ENCODE peak calls at places on chromosomes 16 and 17, in six cellular contexts. W is retinal pigment epithelial cell, X is colonic mucosa, V is fibroblast of pulmonary artery, P is tibial artery, N is BJ. J is an unnamed sample.

GRCh38 chr17:59972778-59973177 is 8.2 kb upstream of the RNFT1 start:
- DNase-seq in N (no peak), P (no peak), W (no peak), X (no peak), V (peak), J (no peak)

GRCh38 chr17:57033296-57033695 is 51.8 kb upstream of the AKAP1 start:
- DNase-seq in P (peak), W (no peak), X (peak), N (no peak), V (no peak), J (no peak)

GRCh38 chr17:76947309-76947708 is 79.1 kb downstream of the MGAT5B start:
- DNase-seq in N (no peak), P (no peak), V (no peak), X (no peak), W (no peak), J (no peak)

GRCh38 chr16:50244140-50244503 is 22.2 kb upstream of the ADCY7 start:
- DNase-seq in N (no peak), P (no peak), X (no peak), V (no peak), W (no peak), J (no peak)

GRCh38 chr17:2102931-2103398 is 48.1 kb downstream of the HIC1 start:
- DNase-seq in V (peak), X (no peak), N (no peak), W (peak), P (peak), J (no peak)

GRCh38 chr17:5809580-5810188 is 225.4 kb upstream of the NLRP1 start:
- DNase-seq in W (no peak), V (no peak), N (no peak), X (no peak), P (no peak), J (no peak)

GRCh38 chr16:68229431-68230175 is 6.3 kb downstream of the ESRP2 start:
- DNase-seq in X (no peak), P (peak), V (peak), W (no peak), N (no peak), J (no peak)

GRCh38 chr16:87460936-87461335 is 31.9 kb downstream of the ZCCHC14 start:
- DNase-seq in V (no peak), W (no peak), P (no peak), N (no peak), X (no peak), J (no peak)

GRCh38 chr16:64346080-64346479 is 775.8 kb downstream of the CDH11 start:
- DNase-seq in X (no peak), W (no peak), N (no peak), V (no peak), P (no peak), J (no peak)

GRCh38 chr17:14125518-14126125 is 56.3 kb downstream of the COX10 start:
- DNase-seq in N (no peak), W (no peak), X (no peak), V (no peak), P (no peak), J (no peak)
- H3K4me3 ChIP-seq in N (no peak), W (no peak), X (no peak), V (no peak), P (no peak), J (no peak)

GRCh38 chr17:36941265-36942021 is 4.2 kb downstream of the LHX1 start:
- DNase-seq in V (no peak), W (no peak), X (no peak), N (no peak), P (no peak), J (no peak)
- H3K4me3 ChIP-seq in V (no peak), W (no peak), X (no peak), N (no peak), P (no peak), J (peak)

GRCh38 chr16:52548261-52549010 is 1.5 kb upstream of the TOX3 start:
- DNase-seq in X (no peak), V (no peak), W (no peak), N (no peak), P (no peak), J (no peak)
- H3K4me3 ChIP-seq in X (no peak), V (no peak), W (no peak), N (no peak), P (no peak), J (no peak)

DNA sequence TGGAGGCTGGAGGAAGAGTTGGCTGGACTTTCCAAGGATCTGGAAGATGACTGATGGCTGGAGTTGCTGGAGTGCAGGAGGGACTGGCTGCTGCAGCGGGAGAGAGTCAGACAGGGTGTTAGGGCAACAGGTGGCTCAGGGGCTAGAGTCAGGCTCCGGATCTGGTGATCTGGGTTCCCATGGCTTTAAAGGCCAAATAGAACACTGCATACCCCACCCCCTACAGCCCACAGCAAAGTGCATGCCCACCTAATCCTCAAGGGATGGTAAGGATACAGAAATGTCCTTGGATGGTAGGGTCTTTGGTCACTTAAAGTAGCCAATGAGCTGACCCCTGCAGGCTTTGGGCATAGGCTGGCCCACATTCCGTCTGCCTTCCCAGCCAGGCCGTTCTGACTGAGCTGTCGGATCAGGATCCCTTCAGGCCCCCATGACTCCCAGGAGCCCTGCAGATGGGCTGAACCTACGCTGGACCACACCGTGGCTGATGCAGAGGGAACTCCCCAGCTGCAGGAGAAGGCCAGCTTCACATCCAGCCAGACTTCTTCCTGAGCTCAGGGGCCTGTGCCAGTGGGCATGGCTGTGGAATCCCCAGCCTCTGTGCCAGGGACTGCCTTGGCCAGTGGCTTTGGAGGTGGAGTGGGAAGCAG is 13.9 kb downstream of the TNS4 start:
- DNase-seq in V (no peak), X (no peak), W (no peak), P (no peak), N (no peak), J (no peak)
- H3K4me3 ChIP-seq in V (no peak), X (no peak), W (no peak), P (no peak), N (no peak), J (no peak)

GRCh38 chr17:79921411-79922160 is 82.3 kb upstream of the CBX4 start:
- DNase-seq in W (no peak), V (no peak), P (no peak), N (no peak), X (no peak), J (no peak)
- H3K4me3 ChIP-seq in W (no peak), V (no peak), P (no peak), N (no peak), X (peak), J (no peak)

DNA sequence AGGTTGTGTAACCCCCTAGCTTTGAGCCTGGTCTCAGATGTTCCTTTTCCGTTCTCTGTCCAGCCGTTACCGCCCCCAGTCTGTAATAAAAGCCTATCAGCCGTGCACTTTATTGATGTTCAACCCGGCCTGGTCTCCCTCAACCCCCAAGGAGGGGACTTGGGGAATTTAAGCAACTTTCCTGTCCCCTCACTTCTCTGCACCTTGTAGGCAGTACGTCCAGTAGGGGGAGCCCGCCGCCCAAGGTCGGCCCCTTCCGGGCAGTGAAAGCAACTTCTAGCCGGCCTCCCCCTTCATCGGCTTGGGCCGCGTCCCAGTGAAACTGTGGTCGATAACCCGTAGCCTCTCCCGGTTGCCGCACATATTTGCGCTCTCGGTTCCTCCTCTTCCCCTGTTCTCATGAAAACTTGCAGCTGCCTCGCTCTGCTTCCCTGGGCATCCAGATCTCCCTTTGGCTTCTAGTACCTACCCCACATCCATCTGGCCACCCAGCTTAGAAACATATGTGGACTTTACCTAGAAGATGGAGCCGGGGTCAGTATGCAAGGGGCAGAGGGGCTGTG is 7.9 kb downstream of the PNPO start:
- DNase-seq in N (no peak), X (peak), V (peak), P (peak), W (peak), J (peak)
- H3K4me3 ChIP-seq in N (peak), X (no peak), V (peak), P (peak), W (peak), J (peak)

DNA sequence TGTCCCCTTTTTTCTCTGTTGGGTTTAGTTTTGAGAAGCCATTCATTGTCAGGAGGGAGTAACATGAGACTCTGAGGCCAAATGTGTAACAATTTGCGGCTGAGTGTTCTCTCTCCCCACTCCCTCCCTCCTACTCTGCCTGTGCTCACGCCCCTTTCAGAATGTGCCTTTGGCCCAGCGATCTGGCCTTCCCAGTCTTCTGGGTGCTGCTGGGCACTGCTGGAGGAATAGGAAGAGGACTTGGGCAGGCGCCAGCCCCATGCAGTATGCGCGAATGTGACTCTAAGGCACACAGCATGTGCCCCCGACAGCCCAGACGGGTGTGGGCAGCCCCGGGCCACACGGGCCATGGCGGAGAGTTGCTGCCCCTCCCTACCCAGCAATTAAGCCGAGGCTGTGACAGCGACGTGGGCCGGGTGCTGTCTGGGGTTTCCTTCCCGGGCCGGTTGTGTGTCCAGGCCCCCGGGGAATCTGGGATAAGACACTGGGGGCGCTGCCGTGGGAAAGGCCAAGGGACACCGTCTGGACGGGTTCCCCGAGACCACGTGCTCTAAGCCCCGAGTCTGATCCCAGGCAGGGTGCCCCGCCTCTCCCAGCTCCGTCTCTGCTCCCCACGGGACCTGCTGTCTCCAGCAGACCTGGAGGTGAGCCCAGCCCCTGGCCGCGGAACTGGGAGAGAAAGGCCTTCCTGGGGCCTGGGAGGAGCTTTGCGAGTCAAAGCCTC is 92.4 kb downstream of the IRX3 start:
- DNase-seq in V (peak), W (no peak), N (no peak), X (peak), P (peak), J (peak)
- H3K4me3 ChIP-seq in V (no peak), W (peak), N (no peak), X (peak), P (peak), J (peak)